ENCODE peak calls at places on chromosome 16, in four cellular contexts. One of them, this sample, is unnamed.

GRCh38 chr16:20393801-20394637 is 10.5 kb downstream of the PDILT start:
- DNase-seq in fibroblast of mammary gland: no peak
- DNase-seq in GM23338: no peak
- DNase-seq in gastrocnemius medialis: no peak
- DNase-seq in this sample: no peak

GRCh38 chr16:3861808-3862451 is 18.6 kb downstream of the CREBBP start:
- DNase-seq in fibroblast of mammary gland: peak; percentile 31
- DNase-seq in GM23338: no peak
- DNase-seq in gastrocnemius medialis: no peak
- DNase-seq in this sample: no peak

GRCh38 chr16:83058376-83058775 is 431.6 kb downstream of the CDH13 start:
- DNase-seq in fibroblast of mammary gland: no peak
- DNase-seq in GM23338: no peak
- DNase-seq in gastrocnemius medialis: no peak
- DNase-seq in this sample: no peak

GRCh38 chr16:369866-370436 is 387 bp downstream of the MRPL28 start:
- DNase-seq in fibroblast of mammary gland: no peak
- DNase-seq in GM23338: peak; percentile 71
- DNase-seq in gastrocnemius medialis: no peak
- DNase-seq in this sample: no peak

GRCh38 chr16:66758086-66758485 is 6.7 kb upstream of the DYNC1LI2 start:
- DNase-seq in fibroblast of mammary gland: no peak
- DNase-seq in GM23338: peak; percentile 27
- DNase-seq in gastrocnemius medialis: no peak
- DNase-seq in this sample: no peak

GRCh38 chr16:86221085-86221484 is 289.2 kb upstream of the FOXF1 start:
- DNase-seq in fibroblast of mammary gland: peak; percentile 53
- DNase-seq in GM23338: no peak
- DNase-seq in gastrocnemius medialis: no peak
- DNase-seq in this sample: peak; percentile 9

GRCh38 chr16:86083382-86084002 is 184.5 kb downstream of the IRF8 start:
- DNase-seq in fibroblast of mammary gland: no peak
- DNase-seq in GM23338: no peak
- DNase-seq in gastrocnemius medialis: no peak
- DNase-seq in this sample: no peak

GRCh38 chr16:69838417-69838990 is 76.4 kb downstream of the WWP2 start:
- DNase-seq in fibroblast of mammary gland: no peak
- DNase-seq in GM23338: peak; percentile 33
- DNase-seq in gastrocnemius medialis: no peak
- DNase-seq in this sample: no peak

GRCh38 chr16:66291833-66292232 is 74.7 kb upstream of the CDH5 start:
- DNase-seq in fibroblast of mammary gland: no peak
- DNase-seq in GM23338: no peak
- DNase-seq in gastrocnemius medialis: no peak
- DNase-seq in this sample: no peak

GRCh38 chr16:85711982-85712587 is 23.3 kb upstream of the GINS2 start:
- DNase-seq in fibroblast of mammary gland: no peak
- DNase-seq in GM23338: no peak
- DNase-seq in gastrocnemius medialis: no peak
- DNase-seq in this sample: no peak

GRCh38 chr16:78094166-78094565 is 5.3 kb upstream of the WWOX start:
- DNase-seq in fibroblast of mammary gland: peak; percentile 10
- DNase-seq in GM23338: peak; percentile 22
- DNase-seq in gastrocnemius medialis: no peak
- DNase-seq in this sample: no peak
- TF ChIP-seq CTCF in fibroblast of mammary gland: peak; percentile 11
- TF ChIP-seq CTCF in GM23338: peak; percentile 53
- TF ChIP-seq CTCF in gastrocnemius medialis: no peak
- TF ChIP-seq CTCF in this sample: no peak

GRCh38 chr16:87552072-87552718 is 50.1 kb upstream of the JPH3 start:
- DNase-seq in fibroblast of mammary gland: no peak
- DNase-seq in GM23338: no peak
- DNase-seq in gastrocnemius medialis: no peak
- DNase-seq in this sample: no peak

GRCh38 chr16:87551487-87551886 is 50.8 kb upstream of the JPH3 start:
- DNase-seq in fibroblast of mammary gland: peak; percentile 21
- DNase-seq in GM23338: no peak
- DNase-seq in gastrocnemius medialis: no peak
- DNase-seq in this sample: no peak

GRCh38 chr16:87550510-87550961 is 51.8 kb upstream of the JPH3 start:
- DNase-seq in fibroblast of mammary gland: no peak
- DNase-seq in GM23338: peak; percentile 69
- DNase-seq in gastrocnemius medialis: no peak
- DNase-seq in this sample: no peak

GRCh38 chr16:87549627-87550509 is 52.4 kb upstream of the JPH3 start:
- DNase-seq in fibroblast of mammary gland: no peak
- DNase-seq in GM23338: no peak
- DNase-seq in gastrocnemius medialis: no peak
- DNase-seq in this sample: no peak

GRCh38 chr16:87548086-87548485 is 54.2 kb upstream of the JPH3 start:
- DNase-seq in fibroblast of mammary gland: no peak
- DNase-seq in GM23338: no peak
- DNase-seq in gastrocnemius medialis: no peak
- DNase-seq in this sample: no peak
- H3K4me3 ChIP-seq in fibroblast of mammary gland: no peak overlapping the region
- H3K4me3 ChIP-seq in GM23338: no peak overlapping the region
- H3K4me3 ChIP-seq in gastrocnemius medialis: no peak overlapping the region
- H3K4me3 ChIP-seq in this sample: no peak overlapping the region

DNA sequence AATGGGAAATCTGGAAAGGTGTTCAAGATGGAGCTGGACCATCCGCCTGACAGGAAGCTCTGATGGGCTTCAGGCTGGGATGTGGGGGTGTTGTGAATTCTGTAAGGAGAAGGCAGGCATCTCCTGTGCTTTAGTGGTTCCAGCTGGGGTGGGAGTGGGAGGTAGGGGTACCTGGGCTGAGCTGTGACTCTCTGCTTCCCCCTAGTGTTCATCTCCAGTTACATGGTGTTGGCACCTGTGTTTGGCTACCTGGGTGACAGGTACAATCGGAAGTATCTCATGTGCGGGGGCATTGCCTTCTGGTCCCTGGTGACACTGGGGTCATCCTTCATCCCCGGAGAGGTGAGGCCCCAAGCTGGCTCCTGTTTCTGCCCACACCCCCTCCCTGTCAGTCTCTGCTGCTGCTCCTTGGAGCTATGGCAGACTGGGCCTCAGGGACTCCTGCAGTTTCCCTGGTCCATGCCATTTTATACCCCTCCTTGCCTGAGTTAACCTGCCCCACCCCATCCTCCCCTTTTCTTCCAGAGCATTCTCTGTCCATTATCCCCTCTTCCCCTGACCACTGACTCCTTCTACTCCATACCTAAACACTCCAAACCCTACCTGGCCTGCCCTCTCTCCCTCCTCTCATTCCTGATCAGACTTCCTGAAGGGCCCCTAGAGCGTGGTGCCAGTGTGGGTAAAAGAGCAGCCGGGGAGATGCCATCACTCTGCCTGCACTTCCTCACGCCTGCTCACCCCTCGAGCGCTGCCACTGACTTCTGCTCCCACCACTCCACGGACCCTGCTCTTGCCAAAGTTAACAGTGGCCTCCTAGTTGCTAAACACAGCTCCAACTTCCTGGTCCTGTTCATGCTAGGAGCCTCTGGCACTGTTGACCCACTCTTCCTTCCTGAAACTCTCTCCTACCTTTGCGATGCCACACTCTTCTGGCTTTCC is 3.4 kb downstream of the SPNS1 start:
- DNase-seq in fibroblast of mammary gland: no peak
- DNase-seq in GM23338: peak; percentile 81
- DNase-seq in gastrocnemius medialis: no peak
- DNase-seq in this sample: no peak
- TF ChIP-seq CTCF in fibroblast of mammary gland: peak; percentile 22
- TF ChIP-seq CTCF in GM23338: peak; percentile 79
- TF ChIP-seq CTCF in gastrocnemius medialis: no peak
- TF ChIP-seq CTCF in this sample: peak; percentile 23

GRCh38 chr16:22206847-22207714 is 1.0 kb downstream of the EEF2K start:
- DNase-seq in fibroblast of mammary gland: peak; percentile 79
- DNase-seq in GM23338: peak; percentile 82
- DNase-seq in gastrocnemius medialis: peak; percentile 89
- DNase-seq in this sample: peak; percentile 67

GRCh38 chr16:22210285-22210684 is 4.2 kb downstream of the EEF2K start:
- DNase-seq in fibroblast of mammary gland: no peak
- DNase-seq in GM23338: no peak
- DNase-seq in gastrocnemius medialis: no peak
- DNase-seq in this sample: no peak

GRCh38 chr16:22205577-22206012 is 483 bp upstream of the EEF2K start:
- DNase-seq in fibroblast of mammary gland: no peak
- DNase-seq in GM23338: no peak
- DNase-seq in gastrocnemius medialis: no peak
- DNase-seq in this sample: no peak

GRCh38 chr16:22206013-22206846 is at the start of gene EEF2K:
- DNase-seq in fibroblast of mammary gland: peak; percentile 95
- DNase-seq in GM23338: peak; percentile 97
- DNase-seq in gastrocnemius medialis: peak; percentile 93
- DNase-seq in this sample: peak; percentile 94

DNA sequence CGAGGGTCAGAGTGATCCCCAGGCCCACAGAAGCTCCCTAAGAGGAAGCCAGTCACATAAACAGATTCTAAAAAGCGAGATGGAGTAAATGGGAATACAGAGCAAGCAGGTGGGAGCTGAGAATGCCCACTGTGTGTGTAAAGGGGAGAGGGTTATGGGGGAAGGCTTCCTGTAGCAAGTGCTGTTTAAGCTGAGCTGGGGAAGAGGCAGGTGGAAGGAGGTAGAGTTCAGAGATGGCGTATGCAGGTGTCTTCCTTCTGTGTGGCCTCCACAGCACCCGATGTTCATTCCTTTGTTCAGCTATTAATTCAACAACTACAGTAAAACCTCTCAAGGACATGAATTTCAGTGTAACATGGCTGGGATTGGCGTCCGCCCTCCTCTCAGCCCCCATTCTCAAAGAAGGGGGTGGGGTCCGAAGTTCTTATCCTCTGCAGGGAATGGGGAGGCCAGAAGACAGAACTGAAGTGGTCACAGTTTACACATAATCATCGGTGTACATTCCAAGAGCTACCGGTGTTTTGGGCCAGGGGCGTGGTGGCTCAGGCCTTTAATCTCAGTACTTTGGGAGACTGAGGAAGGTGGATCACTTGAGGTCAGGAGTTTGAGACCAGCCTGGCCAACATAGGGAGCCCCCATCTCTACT is 1.8 kb downstream of the EEF2K start:
- DNase-seq in fibroblast of mammary gland: no peak
- DNase-seq in GM23338: no peak
- DNase-seq in gastrocnemius medialis: no peak
- DNase-seq in this sample: no peak
- H3K4me3 ChIP-seq in fibroblast of mammary gland: peak overlapping the region; percentile 85
- H3K4me3 ChIP-seq in GM23338: peak overlapping the region; percentile 96
- H3K4me3 ChIP-seq in gastrocnemius medialis: peak overlapping the region; percentile 89
- H3K4me3 ChIP-seq in this sample: peak overlapping the region; percentile 79

GRCh38 chr16:7405166-7405565 is 72.5 kb downstream of the RBFOX1 start:
- DNase-seq in fibroblast of mammary gland: no peak
- DNase-seq in GM23338: peak; percentile 45
- DNase-seq in gastrocnemius medialis: peak; percentile 70
- DNase-seq in this sample: peak; percentile 4
- TF ChIP-seq CTCF in fibroblast of mammary gland: no peak
- TF ChIP-seq CTCF in GM23338: peak; percentile 52
- TF ChIP-seq CTCF in gastrocnemius medialis: peak; percentile 72
- TF ChIP-seq CTCF in this sample: peak; percentile 32

GRCh38 chr16:23952128-23953041 is 116.6 kb downstream of the PRKCB start:
- DNase-seq in fibroblast of mammary gland: peak; percentile 1
- DNase-seq in GM23338: no peak
- DNase-seq in gastrocnemius medialis: no peak
- DNase-seq in this sample: no peak
- H3K4me3 ChIP-seq in fibroblast of mammary gland: no peak overlapping the region
- H3K4me3 ChIP-seq in GM23338: no peak overlapping the region
- H3K4me3 ChIP-seq in gastrocnemius medialis: no peak overlapping the region
- H3K4me3 ChIP-seq in this sample: no peak overlapping the region

GRCh38 chr16:23595246-23595950 is 718 bp downstream of the NDUFAB1 start:
- DNase-seq in fibroblast of mammary gland: peak; percentile 15
- DNase-seq in GM23338: peak; percentile 36
- DNase-seq in gastrocnemius medialis: no peak
- DNase-seq in this sample: no peak

GRCh38 chr16:23595951-23596720 is at the start of gene NDUFAB1:
- DNase-seq in fibroblast of mammary gland: peak; percentile 82
- DNase-seq in GM23338: peak; percentile 94
- DNase-seq in gastrocnemius medialis: peak; percentile 82
- DNase-seq in this sample: peak; percentile 85

GRCh38 chr16:23594186-23594585 is 1.9 kb downstream of the NDUFAB1 start:
- DNase-seq in fibroblast of mammary gland: no peak
- DNase-seq in GM23338: no peak
- DNase-seq in gastrocnemius medialis: no peak
- DNase-seq in this sample: no peak

GRCh38 chr16:23597003-23597756 is 1.1 kb upstream of the NDUFAB1 start:
- DNase-seq in fibroblast of mammary gland: peak; percentile 11
- DNase-seq in GM23338: peak; percentile 77
- DNase-seq in gastrocnemius medialis: peak; percentile 16
- DNase-seq in this sample: no peak
- TF ChIP-seq CTCF in fibroblast of mammary gland: no peak
- TF ChIP-seq CTCF in GM23338: peak; percentile 72
- TF ChIP-seq CTCF in gastrocnemius medialis: no peak
- TF ChIP-seq CTCF in this sample: no peak